ENCODE peak calls at places on chromosomes 11 and 22, in four cellular contexts. C is HCT116, L is HepG2, T is H1. X is an unnamed sample.

GRCh38 chr11:1825039-1825740 is 9.6 kb upstream of the SYT8 start:
- DNase-seq in C (no peak), L (peak), T (peak), X (peak)

GRCh38 chr11:57219021-57219627 is 17.9 kb downstream of the APLNR start:
- DNase-seq in C (no peak), L (no peak), T (no peak), X (no peak)

GRCh38 chr22:41106122-41106968 is 14.0 kb downstream of the EP300 start:
- DNase-seq in C (no peak), L (peak), T (no peak), X (no peak)

GRCh38 chr11:7004482-7004881 is 15.7 kb downstream of the ZNF214 start:
- DNase-seq in C (no peak), L (no peak), T (no peak), X (no peak)

GRCh38 chr11:60774726-60775125 is 10.4 kb upstream of the MS4A10 start:
- DNase-seq in C (no peak), L (no peak), T (no peak), X (no peak)

GRCh38 chr11:33455827-33456226 is 198.6 kb downstream of the HIPK3 start:
- DNase-seq in C (no peak), L (no peak), T (no peak), X (no peak)

GRCh38 chr11:76445122-76446084 is 585 bp downstream of the EMSY start:
- DNase-seq in C (peak), L (peak), T (peak), X (peak)

GRCh38 chr11:69842746-69843528 is 23.7 kb upstream of the FGF3 start:
- DNase-seq in C (no peak), L (no peak), T (no peak), X (no peak)

GRCh38 chr11:93542753-93543246 is 391 bp downstream of the SMCO4 start:
- DNase-seq in C (no peak), L (no peak), T (peak), X (no peak)

GRCh38 chr11:130947481-130947880 is 31.2 kb upstream of the SNX19 start:
- DNase-seq in C (no peak), L (no peak), T (no peak), X (no peak)

GRCh38 chr11:102293873-102294601 is 23.2 kb upstream of the BIRC3 start:
- DNase-seq in C (peak), L (peak), T (no peak), X (no peak)

GRCh38 chr11:283405-284080 is 5.3 kb downstream of the NLRP6 start:
- DNase-seq in C (no peak), L (no peak), T (peak), X (no peak)

GRCh38 chr11:93585758-93586157 is 42.6 kb upstream of the SMCO4 start:
- DNase-seq in C (no peak), L (no peak), T (no peak), X (no peak)

GRCh38 chr22:29037340-29037932 is 24.2 kb downstream of the C22orf31 start:
- DNase-seq in C (no peak), L (peak), T (no peak), X (no peak)

GRCh38 chr11:104531894-104532293 is 366.4 kb downstream of the CASP12 start:
- DNase-seq in C (no peak), L (no peak), T (no peak), X (no peak)

GRCh38 chr11:728901-729491 is 18.3 kb upstream of the TALDO1 start:
- DNase-seq in C (no peak), L (no peak), T (no peak), X (no peak)

GRCh38 chr11:44931466-44931865 is 19.2 kb downstream of the TP53I11 start:
- DNase-seq in C (no peak), L (no peak), T (no peak), X (no peak)

GRCh38 chr11:132234878-132235277 is 864.5 kb downstream of the NTM start:
- DNase-seq in C (no peak), L (no peak), T (no peak), X (no peak)

GRCh38 chr22:35638408-35638807 is 9.8 kb upstream of the APOL6 start:
- DNase-seq in C (no peak), L (no peak), T (no peak), X (no peak)

GRCh38 chr11:44726278-44727113 is at the start of gene TSPAN18:
- DNase-seq in C (no peak), L (no peak), T (peak), X (no peak)

GRCh38 chr22:33842006-33842354 is 78.3 kb downstream of the LARGE1 start:
- DNase-seq in C (no peak), L (no peak), T (no peak), X (no peak)

GRCh38 chr11:71246559-71246958 is 5.8 kb downstream of the SHANK2 start:
- DNase-seq in C (no peak), L (no peak), T (no peak), X (no peak)

GRCh38 chr11:128497057-128497957 is 90.1 kb downstream of the ETS1 start:
- DNase-seq in C (peak), L (no peak), T (no peak), X (peak)

GRCh38 chr11:75503531-75504099 is 22.1 kb downstream of the GDPD5 start:
- DNase-seq in C (no peak), L (no peak), T (no peak), X (no peak)

GRCh38 chr11:36746886-36747710 is 149.1 kb upstream of the RAG2 start:
- DNase-seq in C (peak), L (peak), T (peak), X (peak)

GRCh38 chr22:46262449-46263207 is 515 bp downstream of the PKDREJ start:
- DNase-seq in C (no peak), L (no peak), T (peak), X (no peak)

GRCh38 chr11:11045156-11045670 is 187.4 kb upstream of the ZBED5 start:
- DNase-seq in C (no peak), L (no peak), T (no peak), X (no peak)

GRCh38 chr11:45091563-45092392 is 54.7 kb upstream of the PRDM11 start:
- DNase-seq in C (no peak), L (no peak), T (peak), X (no peak)

GRCh38 chr11:13120691-13121090 is 111.6 kb downstream of the RASSF10 start:
- DNase-seq in C (no peak), L (no peak), T (no peak), X (no peak)

GRCh38 chr11:117096973-117097566 is 1.2 kb downstream of the SIK3 start:
- DNase-seq in C (no peak), L (no peak), T (no peak), X (no peak)

GRCh38 chr11:74004694-74005615 is 3.9 kb downstream of the UCP3 start:
- DNase-seq in C (no peak), L (no peak), T (no peak), X (no peak)

GRCh38 chr22:29883045-29883830 is at the start of gene MTMR3:
- DNase-seq in C (peak), L (peak), T (peak), X (peak)

GRCh38 chr11:4134844-4135243 is 40.2 kb downstream of the RRM1 start:
- DNase-seq in C (no peak), L (peak), T (no peak), X (no peak)

GRCh38 chr11:25734592-25735211 is 597.2 kb upstream of the ANO3 start:
- DNase-seq in C (no peak), L (peak), T (no peak), X (peak)

GRCh38 chr11:534592-535518 is 521 bp downstream of the HRAS start:
- DNase-seq in C (no peak), L (no peak), T (peak), X (peak)

GRCh38 chr11:72720806-72721205 is 31.4 kb downstream of the ARAP1 start:
- DNase-seq in C (no peak), L (no peak), T (no peak), X (no peak)

GRCh38 chr11:122197055-122197987 is 81.3 kb upstream of the BLID start:
- DNase-seq in C (peak), L (peak), T (no peak), X (no peak)

GRCh38 chr22:30015229-30015797 is 65.0 kb upstream of the HORMAD2 start:
- DNase-seq in C (no peak), L (no peak), T (no peak), X (no peak)

GRCh38 chr22:47605886-47606285 is 843.4 kb downstream of the TBC1D22A start:
- DNase-seq in C (no peak), L (no peak), T (no peak), X (no peak)
- TF ChIP-seq JUND in C (no peak), L (no peak), T (no peak), X (no peak)

GRCh38 chr22:19277785-19278184 is 13.7 kb downstream of the CLTCL1 start:
- DNase-seq in C (no peak), L (no peak), T (no peak), X (no peak)
- TF ChIP-seq JUND in C (no peak), L (no peak), T (no peak), X (no peak)

GRCh38 chr22:39388261-39389011 is 11.1 kb upstream of the TAB1 start:
- DNase-seq in C (peak), L (peak), T (peak), X (no peak)
- TF ChIP-seq JUND in C (no peak), L (no peak), T (no peak), X (no peak)

GRCh38 chr22:20273720-20274119 is 5.6 kb upstream of the RTN4R start:
- DNase-seq in C (no peak), L (no peak), T (no peak), X (no peak)
- TF ChIP-seq JUND in C (no peak), L (no peak), T (no peak), X (no peak)

DNA sequence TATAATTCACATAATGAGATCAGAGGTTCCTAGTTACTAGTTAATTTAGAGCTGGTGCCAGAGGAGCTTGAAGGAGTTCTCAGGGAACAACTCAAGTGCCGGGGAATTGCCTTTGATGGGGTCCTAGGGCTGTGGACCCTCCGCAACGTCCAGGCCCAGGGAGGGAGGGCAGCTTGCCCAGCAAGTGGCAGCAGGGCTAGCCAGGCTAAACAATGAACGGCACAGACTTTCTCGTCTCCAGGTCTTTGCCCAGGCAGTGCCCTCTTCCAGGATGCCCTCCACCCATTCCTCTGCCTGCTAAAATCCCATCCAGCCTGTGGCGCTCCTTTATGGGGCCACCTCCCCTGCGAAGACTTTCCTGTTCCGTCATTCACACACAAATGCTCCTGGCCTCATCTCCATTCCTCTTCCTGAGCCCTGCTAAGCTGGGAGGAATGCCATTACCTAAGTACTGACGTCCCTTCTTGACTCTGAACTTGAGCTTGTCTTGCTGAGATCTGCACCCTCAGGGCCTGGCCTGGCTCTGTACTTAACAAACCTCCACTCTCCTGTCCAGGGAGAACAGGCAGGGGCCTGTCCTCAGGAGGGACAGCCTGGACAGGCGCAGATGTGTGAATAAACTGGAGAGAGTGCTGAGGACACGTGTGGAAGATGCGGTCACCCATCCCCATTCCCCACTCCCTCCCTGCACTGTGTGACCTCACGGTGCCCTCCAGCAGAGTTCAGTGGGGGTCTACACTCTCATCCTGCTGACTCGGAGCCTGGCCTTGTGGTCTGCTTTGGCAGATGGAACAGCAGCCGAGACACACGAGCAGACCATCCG is 91.2 kb downstream of the RTL6 start:
- DNase-seq in C (no peak), L (no peak), T (no peak), X (no peak)
- TF ChIP-seq JUND in C (no peak), L (no peak), T (no peak), X (no peak)

GRCh38 chr11:111045408-111045806 is 200.1 kb upstream of the POU2AF2 start:
- DNase-seq in C (no peak), L (no peak), T (no peak), X (no peak)
- TF ChIP-seq JUND in C (no peak), L (no peak), T (no peak), X (no peak)

GRCh38 chr22:47836957-47837356 is 1074.5 kb downstream of the TBC1D22A start:
- DNase-seq in C (no peak), L (no peak), T (no peak), X (peak)

GRCh38 chr22:47839586-47840245 is 1077.3 kb downstream of the TBC1D22A start:
- DNase-seq in C (no peak), L (no peak), T (no peak), X (no peak)

GRCh38 chr22:47835726-47836125 is 1073.3 kb downstream of the TBC1D22A start:
- DNase-seq in C (peak), L (peak), T (no peak), X (no peak)

GRCh38 chr22:47841166-47841565 is 1078.7 kb downstream of the TBC1D22A start:
- DNase-seq in C (no peak), L (no peak), T (no peak), X (no peak)

GRCh38 chr22:47837703-47838102 is 1075.3 kb downstream of the TBC1D22A start:
- DNase-seq in C (peak), L (peak), T (peak), X (no peak)
- TF ChIP-seq JUND in C (no peak), L (no peak), T (no peak), X (no peak)

GRCh38 chr22:19970479-19971275 is 29.1 kb upstream of the TXNRD2 start:
- DNase-seq in C (no peak), L (peak), T (peak), X (peak)
- TF ChIP-seq JUND in C (no peak), L (no peak), T (no peak), X (no peak)

DNA sequence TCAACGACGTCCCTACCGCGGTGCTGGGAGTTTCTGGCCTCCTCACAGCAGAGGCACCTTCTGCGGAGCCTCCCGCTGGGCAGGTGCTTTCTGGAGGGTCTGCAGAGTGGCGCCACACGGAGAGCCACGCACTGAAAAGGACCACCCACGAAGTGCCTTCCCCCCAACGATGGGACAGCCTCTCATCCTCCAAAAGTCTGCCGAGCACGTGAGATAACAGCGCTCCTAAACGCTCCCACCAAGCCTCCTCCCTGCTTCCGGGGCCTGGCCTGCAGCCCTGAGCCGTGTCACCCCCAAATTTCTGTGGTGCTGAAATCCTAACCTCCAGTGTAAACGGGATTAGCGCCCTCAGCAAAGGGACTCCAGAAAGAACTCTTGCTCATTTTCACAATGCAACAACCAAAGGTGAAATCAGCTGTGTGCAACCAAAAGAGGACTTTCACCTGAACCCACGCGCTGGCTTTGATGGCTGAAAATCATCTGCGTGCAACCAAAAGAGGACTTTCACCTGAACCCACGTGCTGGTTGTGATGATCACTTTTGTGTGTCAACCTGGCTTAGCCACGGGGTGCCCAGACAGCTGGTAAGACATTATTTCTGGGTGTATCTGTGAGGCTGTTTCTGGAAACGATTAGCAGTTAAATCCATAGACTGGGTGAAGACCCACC is 924.6 kb downstream of the BRD1 start:
- DNase-seq in C (no peak), L (no peak), T (no peak), X (no peak)
- TF ChIP-seq JUND in C (no peak), L (no peak), T (no peak), X (no peak)

X was measured in T47D.